ENCODE peak calls at places on chromosomes 16 and 17, in six cellular contexts. S is mammary epithelial cell, V is GM12865, R is BJ, D is Peyer's patch, K is cardiac muscle cell. E is an unnamed sample.

GRCh38 chr16:81730090-81731051 is 48.7 kb upstream of the PLCG2 start:
- DNase-seq in S (peak), R (peak), V (peak), D (peak), K (peak), E (peak)

GRCh38 chr16:16996830-16997229 is 473.9 kb downstream of the XYLT1 start:
- DNase-seq in K (peak), V (no peak), S (no peak), D (no peak), R (no peak), E (no peak)

GRCh38 chr17:80663783-80664206 is 119.2 kb downstream of the RPTOR start:
- DNase-seq in V (no peak), R (no peak), D (no peak), K (no peak), S (no peak), E (no peak)

GRCh38 chr16:11665071-11665491 is 3.2 kb upstream of the SNN start:
- DNase-seq in D (no peak), S (no peak), R (no peak), K (no peak), V (no peak), E (no peak)

GRCh38 chr17:17484451-17484899 is 7.7 kb downstream of the MED9 start:
- DNase-seq in D (no peak), S (no peak), R (no peak), V (no peak), K (no peak), E (no peak)

GRCh38 chr17:50381920-50382319 is 8.9 kb downstream of the EME1 start:
- DNase-seq in D (no peak), V (no peak), K (no peak), S (no peak), R (no peak), E (no peak)

GRCh38 chr16:7380907-7381306 is 48.3 kb downstream of the RBFOX1 start:
- DNase-seq in D (no peak), R (no peak), K (no peak), V (no peak), S (no peak), E (no peak)

GRCh38 chr17:78159575-78160158 is 8.7 kb upstream of the SYNGR2 start:
- DNase-seq in V (peak), D (no peak), S (peak), K (no peak), R (no peak), E (peak)

GRCh38 chr17:40345161-40346034 is 19.1 kb downstream of the GJD3 start:
- DNase-seq in S (peak), D (peak), R (no peak), V (no peak), K (peak), E (no peak)

GRCh38 chr17:54903375-54903774 is 2.7 kb downstream of the TOM1L1 start:
- DNase-seq in R (no peak), V (no peak), K (no peak), D (peak), S (no peak), E (peak)

GRCh38 chr16:10656618-10657017 is 38.1 kb downstream of the TEKT5 start:
- DNase-seq in V (no peak), K (no peak), S (no peak), D (no peak), R (no peak), E (no peak)

GRCh38 chr17:42422958-42423712 is at the start of gene CAVIN1:
- DNase-seq in R (peak), K (peak), D (peak), V (no peak), S (peak), E (no peak)

GRCh38 chr17:48246623-48247022 is 139.1 kb downstream of the SNX11 start:
- DNase-seq in K (no peak), D (no peak), R (no peak), S (no peak), V (no peak), E (no peak)

GRCh38 chr17:31494259-31495048 is 103.0 kb downstream of the RAB11FIP4 start:
- DNase-seq in V (peak), S (peak), R (no peak), D (no peak), K (no peak), E (no peak)

GRCh38 chr17:72122668-72123495 is 2.1 kb downstream of the SOX9 start:
- DNase-seq in S (peak), K (peak), V (peak), D (peak), R (no peak), E (no peak)

GRCh38 chr16:73056911-73057310 is 9.0 kb upstream of the ZFHX3 start:
- DNase-seq in K (no peak), S (no peak), D (no peak), V (no peak), R (no peak), E (no peak)

GRCh38 chr16:3086596-3087242 is 12.4 kb downstream of the ZSCAN10 start:
- DNase-seq in K (no peak), D (peak), R (no peak), S (no peak), V (no peak), E (no peak)
- H3K4me3 ChIP-seq in K (no peak), D (no peak), R (no peak), S (no peak), V (no peak), E (no peak)

DNA sequence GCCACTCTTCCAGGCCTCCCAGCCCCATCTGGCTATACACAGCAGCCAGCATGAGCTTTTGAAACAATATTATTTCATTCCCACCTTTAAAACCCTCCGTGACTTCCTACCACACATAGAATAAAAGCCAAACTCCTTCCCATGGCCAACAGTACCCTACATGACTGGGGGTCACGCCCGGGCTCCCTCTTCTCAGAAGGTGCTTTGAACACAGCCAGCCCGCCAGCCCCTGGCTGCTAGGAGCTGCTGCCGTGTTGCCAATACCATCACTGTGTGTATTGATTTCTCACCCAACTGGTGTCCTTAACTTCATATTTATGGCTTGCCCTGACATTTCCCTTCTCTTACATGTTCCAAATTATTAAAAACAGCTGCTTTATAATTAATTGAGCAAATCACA is 111.2 kb downstream of the GNAO1 start:
- DNase-seq in V (no peak), S (no peak), D (no peak), R (no peak), K (no peak), E (no peak)
- TF ChIP-seq CTCF in V (no peak), S (no peak), D (no peak), R (no peak), K (no peak), E (no peak)

GRCh38 chr17:182164-182751 is 808 bp upstream of the DOC2B start:
- DNase-seq in S (no peak), V (no peak), R (no peak), D (no peak), K (no peak), E (no peak)

GRCh38 chr17:179066-179432 is 2.4 kb downstream of the DOC2B start:
- DNase-seq in K (no peak), D (no peak), S (no peak), V (no peak), R (no peak), E (no peak)

GRCh38 chr17:181213-182163 is at the start of gene DOC2B:
- DNase-seq in V (no peak), D (no peak), K (peak), S (peak), R (no peak), E (no peak)

GRCh38 chr17:179721-180379 is 1.6 kb downstream of the DOC2B start:
- DNase-seq in V (no peak), R (no peak), K (no peak), S (no peak), D (no peak), E (no peak)

DNA sequence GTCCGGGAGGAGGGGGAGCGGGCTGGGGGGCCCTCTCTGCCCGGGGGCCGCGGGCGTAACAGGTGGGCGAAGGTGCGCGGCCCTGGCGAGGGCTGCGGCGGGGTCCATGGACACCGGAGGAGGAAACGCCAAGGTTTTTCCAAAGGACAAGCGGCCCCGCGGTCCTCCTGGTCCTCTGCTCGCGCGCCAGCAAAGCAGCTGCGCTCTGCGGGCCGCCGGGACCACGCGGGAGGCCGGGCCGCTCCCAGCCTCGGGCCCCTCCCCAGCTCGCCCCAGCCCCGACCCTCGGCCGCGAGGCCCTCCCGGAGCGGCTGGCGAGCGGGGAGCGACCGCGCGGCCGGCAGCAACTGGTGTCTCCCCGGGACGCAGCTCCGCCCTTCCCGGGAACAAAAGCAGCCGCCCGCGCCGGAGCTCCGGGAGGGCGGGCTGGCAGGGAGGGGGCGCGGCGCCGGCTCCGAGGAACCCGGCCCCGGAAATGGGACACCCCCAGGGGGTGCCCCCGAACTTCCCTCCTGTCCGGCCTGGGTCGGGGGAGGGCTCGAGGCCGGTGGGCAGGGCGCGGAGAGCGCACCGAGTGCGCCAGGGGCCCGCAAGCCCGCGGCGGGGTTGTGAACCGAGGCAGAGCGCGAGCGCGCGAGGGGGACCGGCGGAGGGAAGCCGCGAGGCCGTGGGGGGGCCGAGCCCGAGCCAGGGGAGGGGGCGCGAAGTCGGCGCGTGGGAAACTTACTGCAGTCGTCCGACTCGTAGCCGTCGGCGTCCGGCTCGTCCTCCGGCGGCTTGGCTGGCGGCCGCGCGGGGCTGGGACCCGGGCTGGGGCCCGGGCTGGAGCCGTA is 854 bp downstream of the DOC2B start:
- DNase-seq in R (no peak), D (no peak), S (no peak), V (no peak), K (peak), E (no peak)
- H3K4me3 ChIP-seq in R (no peak), D (peak), S (no peak), V (no peak), K (peak), E (peak)

DNA sequence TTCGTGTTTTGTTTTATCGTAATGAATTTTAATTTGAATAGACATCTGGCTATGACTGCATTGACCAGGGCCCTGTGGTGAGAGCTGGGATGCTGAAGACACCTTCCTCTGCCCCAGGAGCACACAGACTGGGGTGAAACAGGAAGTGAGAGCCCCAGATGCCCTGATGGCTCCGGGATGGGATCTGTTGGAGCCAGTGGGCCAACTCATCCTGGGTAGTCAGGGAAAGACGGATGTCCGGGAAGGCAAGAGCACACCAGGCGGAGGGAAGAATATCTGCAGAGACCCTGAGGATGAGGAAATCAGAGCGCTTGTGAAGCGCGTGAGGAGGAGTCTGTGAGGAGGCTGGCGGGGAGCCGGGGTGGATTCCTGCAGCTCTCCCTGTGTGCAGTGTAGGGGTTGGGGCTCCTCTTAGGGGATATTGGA is 71.5 kb upstream of the LGALS9 start:
- DNase-seq in D (no peak), K (no peak), S (no peak), R (no peak), V (no peak), E (no peak)
- TF ChIP-seq CTCF in D (no peak), K (peak), S (no peak), R (peak), V (no peak), E (no peak)

DNA sequence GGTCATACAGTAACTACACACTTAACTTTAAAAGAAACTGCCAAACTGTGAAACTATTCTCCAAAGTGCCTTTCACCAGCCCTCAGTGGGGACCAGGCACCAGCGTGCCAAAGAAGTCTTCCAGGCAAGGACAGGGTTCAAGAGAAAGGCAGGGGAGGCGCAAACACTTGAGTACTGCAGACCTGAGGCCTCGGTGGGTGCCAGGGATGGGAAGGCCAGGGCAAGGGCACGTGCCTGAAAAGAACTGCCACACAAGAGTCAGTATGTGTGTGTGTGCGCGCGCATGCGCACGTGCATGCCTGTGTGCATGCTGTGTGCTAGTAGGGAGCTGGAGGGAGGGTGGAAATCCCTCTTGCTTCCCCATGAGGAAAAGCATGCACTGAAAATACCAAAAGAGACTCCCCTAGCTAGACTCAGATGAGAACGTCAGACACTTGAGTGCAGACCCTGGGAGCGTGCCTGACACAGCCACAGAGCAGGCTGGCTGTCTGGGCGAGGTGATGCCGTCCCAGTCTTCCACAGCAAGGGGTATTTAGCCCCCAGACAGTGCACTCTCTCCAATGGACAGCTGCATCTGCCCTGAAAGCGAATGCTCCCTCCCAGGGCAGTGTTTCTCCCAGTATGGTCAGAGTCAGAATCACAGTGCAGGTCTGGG is 40.1 kb upstream of the GSG1L start:
- DNase-seq in K (no peak), S (no peak), V (no peak), D (no peak), R (no peak), E (no peak)
- H3K4me3 ChIP-seq in K (no peak), S (no peak), V (no peak), D (no peak), R (no peak), E (no peak)

DNA sequence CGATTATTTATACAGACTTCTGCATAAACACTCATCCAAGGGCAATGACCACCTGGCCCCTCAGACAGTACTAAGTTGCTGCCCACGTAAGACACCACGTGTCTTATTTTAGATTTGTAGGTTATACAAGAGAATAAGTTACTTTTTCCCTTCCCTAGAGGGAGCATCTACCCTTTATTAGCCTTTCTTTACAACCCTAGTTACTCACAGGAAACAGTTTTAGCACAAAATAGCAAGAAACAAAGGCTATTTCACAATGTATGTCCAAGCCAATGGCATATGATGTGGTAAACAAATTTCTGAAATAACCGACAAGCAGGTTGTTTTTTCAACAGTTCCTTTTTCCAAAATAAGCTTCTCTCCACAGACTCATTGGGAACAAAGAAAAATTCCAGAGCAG is 50.1 kb upstream of the ERN1 start:
- DNase-seq in V (no peak), K (no peak), D (no peak), S (no peak), R (no peak), E (no peak)
- TF ChIP-seq CTCF in V (no peak), K (peak), D (no peak), S (peak), R (peak), E (no peak)

GRCh38 chr16:53132406-53132805 is 77.6 kb downstream of the CHD9 start:
- DNase-seq in V (no peak), D (no peak), R (no peak), S (no peak), K (no peak), E (no peak)
- H3K4me3 ChIP-seq in V (peak), D (no peak), R (peak), S (peak), K (peak), E (peak)

DNA sequence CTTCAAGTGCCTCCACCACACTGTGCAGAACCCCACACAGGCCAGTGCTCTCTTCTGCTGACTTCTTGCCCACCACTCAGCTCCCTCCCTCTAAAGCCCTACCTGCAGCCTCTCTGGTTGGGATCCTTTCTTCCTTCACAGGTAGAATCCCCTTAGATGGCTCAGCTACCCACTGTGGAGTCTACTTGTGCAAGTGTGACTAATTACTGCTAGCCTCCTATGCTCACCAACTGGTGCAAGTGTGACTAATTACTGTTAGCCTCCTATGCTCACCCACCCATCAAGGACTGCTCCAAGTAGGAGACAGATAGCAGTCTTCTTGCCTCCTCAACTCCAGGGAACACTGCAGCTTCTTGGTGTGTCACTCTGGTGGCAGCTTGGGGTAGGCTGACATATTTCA is 43.6 kb downstream of the TEX14 start:
- DNase-seq in D (no peak), S (no peak), R (no peak), K (no peak), V (no peak), E (no peak)
- TF ChIP-seq CTCF in D (no peak), S (no peak), R (no peak), K (no peak), V (no peak), E (no peak)

DNA sequence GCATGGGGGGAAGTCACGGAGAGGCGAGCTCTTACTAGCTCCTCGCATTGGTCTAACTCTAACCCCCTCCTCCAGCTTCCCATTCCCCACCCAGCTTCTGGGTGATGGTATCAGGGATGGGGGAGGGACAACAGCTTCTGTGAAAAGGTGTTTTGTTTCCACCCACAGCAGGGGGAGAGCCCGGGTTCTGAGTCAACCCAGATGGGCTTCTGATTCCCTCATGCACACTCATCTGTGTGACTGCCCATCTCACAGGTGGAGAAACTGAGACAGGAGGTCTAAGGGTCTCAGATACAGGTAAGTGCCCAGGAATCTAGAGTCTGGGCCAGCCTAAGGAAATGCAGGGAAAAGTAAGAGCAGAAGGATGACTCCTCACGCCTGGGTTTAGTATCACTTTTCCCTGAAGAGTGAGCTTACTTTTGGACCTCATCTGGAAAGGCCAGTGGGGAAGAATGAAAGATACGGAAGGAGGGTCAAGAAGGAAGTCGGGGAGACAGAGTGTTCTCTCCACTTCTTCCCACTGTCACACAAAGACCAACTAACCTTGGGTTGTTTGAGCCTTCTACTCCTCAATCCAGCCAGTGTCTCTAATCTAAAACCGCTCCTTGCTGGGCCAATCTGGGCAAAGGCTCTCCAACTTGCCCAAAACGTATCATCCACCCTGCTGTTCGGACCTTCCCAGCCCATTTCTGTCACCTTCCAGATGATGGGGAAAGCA is 3.1 kb upstream of the TLCD2 start:
- DNase-seq in S (no peak), K (no peak), D (peak), V (no peak), R (no peak), E (no peak)
- H3K4me3 ChIP-seq in S (peak), K (no peak), D (no peak), V (no peak), R (peak), E (peak)

E was measured in epithelial cell of proximal tubule.